ENCODE peak calls at places on chromosomes 4 and X, in five cellular contexts. B is GM19239; L is PC-3; I is stimulated activated CD8-positive, alpha-beta memory T cell treated with anti-CD3 and anti-CD28 coated beads, Interleukin-15, amount 100 ng/mL, for 1 hour; E is AG04450. V is an unnamed sample.

GRCh38 chr4:53905935-53906377 is 158.4 kb downstream of the CHIC2 start:
- DNase-seq in I (no peak), L (peak), E (no peak), B (no peak), V (peak)

GRCh38 chr4:110778526-110778925 is 155.6 kb upstream of the PITX2 start:
- DNase-seq in L (no peak), I (no peak), E (no peak), B (no peak), V (no peak)

GRCh38 chr4:144709159-144709558 is 63.2 kb downstream of the HHIP start:
- DNase-seq in B (no peak), I (no peak), E (peak), L (peak), V (no peak)

GRCh38 chrX:24178441-24178840 is 28.9 kb downstream of the ZFX start:
- DNase-seq in I (no peak), B (no peak), E (no peak), L (no peak), V (no peak)

GRCh38 chr4:66252291-66252690 is 582.0 kb upstream of the EPHA5 start:
- DNase-seq in E (no peak), B (no peak), L (peak), I (no peak), V (no peak)

GRCh38 chr4:53748328-53748772 is 157.1 kb upstream of the LNX1 start:
- DNase-seq in B (peak), L (no peak), E (no peak), I (no peak), V (no peak)

GRCh38 chr4:110869862-110870577 is 247.1 kb upstream of the PITX2 start:
- DNase-seq in I (no peak), B (peak), L (no peak), E (no peak), V (no peak)

GRCh38 chr4:23279377-23279988 is 586.7 kb downstream of the GBA3 start:
- DNase-seq in I (no peak), B (no peak), E (no peak), L (peak), V (no peak)

GRCh38 chr4:173626277-173626676 is 96.2 kb upstream of the HAND2 start:
- DNase-seq in E (no peak), I (no peak), L (no peak), B (no peak), V (no peak)

GRCh38 chr4:83782591-83782990 is 246.7 kb downstream of the GPAT3 start:
- DNase-seq in L (no peak), I (no peak), E (no peak), B (no peak), V (no peak)

GRCh38 chr4:104964387-104965175 is 182.1 kb upstream of the TET2 start:
- DNase-seq in E (no peak), L (no peak), B (no peak), I (no peak), V (no peak)

GRCh38 chr4:88138561-88138960 is 19.9 kb downstream of the ABCG2 start:
- DNase-seq in B (no peak), I (no peak), E (peak), L (peak), V (no peak)

GRCh38 chr4:13476152-13476551 is 8.0 kb downstream of the RAB28 start:
- DNase-seq in E (no peak), I (no peak), L (no peak), B (no peak), V (no peak)

GRCh38 chrX:46994096-46994495 is 81.9 kb downstream of the JADE3 start:
- DNase-seq in E (no peak), L (no peak), I (no peak), B (no peak), V (peak)

GRCh38 chr4:149911995-149912394 is 96.4 kb upstream of the IQCM start:
- DNase-seq in B (no peak), I (no peak), E (no peak), L (no peak), V (peak)

GRCh38 chrX:102808336-102808735 is 87.8 kb downstream of the GPRASP3 start:
- DNase-seq in E (no peak), I (no peak), L (peak), B (no peak), V (no peak)

GRCh38 chrX:48714573-48714972 is 18.0 kb downstream of the SUV39H1 start:
- DNase-seq in L (peak), B (no peak), I (no peak), E (no peak), V (no peak)

GRCh38 chr4:169795585-169795984 is 37.8 kb upstream of the HPF1 start:
- DNase-seq in I (no peak), B (no peak), L (peak), E (no peak), V (peak)

GRCh38 chr4:104728380-104729122 is 233.9 kb upstream of the CXXC4 start:
- DNase-seq in E (peak), L (peak), B (no peak), I (no peak), V (no peak)

GRCh38 chr4:113505057-113505456 is 256.5 kb downstream of the CAMK2D start:
- DNase-seq in B (no peak), L (no peak), E (no peak), I (no peak), V (no peak)

GRCh38 chrX:103716967-103717366 is 6.3 kb downstream of the TMEM31 start:
- DNase-seq in E (peak), I (no peak), B (no peak), L (peak), V (peak)

GRCh38 chr4:32775049-32775448 is 2054.9 kb downstream of the PCDH7 start:
- DNase-seq in B (no peak), L (peak), I (no peak), E (no peak), V (peak)

GRCh38 chr4:159077702-159078495 is 25.0 kb upstream of the RAPGEF2 start:
- DNase-seq in B (peak), E (no peak), L (peak), I (no peak), V (peak)

GRCh38 chr4:165464813-165465381 is 86.1 kb downstream of the CPE start:
- DNase-seq in L (peak), E (peak), I (no peak), B (peak), V (peak)

GRCh38 chr4:38149472-38149871 is 189.3 kb downstream of the PTTG2 start:
- DNase-seq in L (no peak), I (no peak), E (no peak), B (no peak), V (peak)

GRCh38 chr4:157372154-157372553 is 151.6 kb downstream of the GRIA2 start:
- DNase-seq in I (no peak), B (no peak), E (no peak), L (no peak), V (no peak)

GRCh38 chr4:109588176-109588575 is 28.1 kb downstream of the MCUB start:
- DNase-seq in L (no peak), B (peak), I (no peak), E (no peak), V (no peak)

GRCh38 chr4:101367201-101367600 is 19.9 kb upstream of the PPP3CA start:
- DNase-seq in I (no peak), B (no peak), E (peak), L (peak), V (no peak)

GRCh38 chr4:151540728-151541437 is 131.9 kb downstream of the FHIP1A start:
- DNase-seq in B (no peak), I (no peak), L (peak), E (peak), V (peak)

GRCh38 chr4:139454111-139454600 is at the start of gene RAB33B:
- DNase-seq in L (no peak), I (no peak), B (no peak), E (peak), V (no peak)

GRCh38 chrX:54920610-54921426 is at the start of gene TRO:
- DNase-seq in I (no peak), B (no peak), E (no peak), L (no peak), V (peak)

GRCh38 chr4:76488905-76489798 is 54.1 kb downstream of the SHROOM3 start:
- DNase-seq in I (no peak), B (no peak), E (no peak), L (no peak), V (peak)

GRCh38 chr4:155546451-155546850 is 120.2 kb upstream of the GUCY1A1 start:
- DNase-seq in B (no peak), L (no peak), E (no peak), I (no peak), V (no peak)

GRCh38 chr4:48939785-48940184 is 33.2 kb upstream of the OCIAD2 start:
- DNase-seq in L (peak), E (peak), I (no peak), B (no peak), V (no peak)

GRCh38 chrX:7318246-7318645 is 170.3 kb upstream of the PUDP start:
- DNase-seq in I (no peak), L (no peak), E (no peak), B (no peak), V (no peak)

GRCh38 chr4:22901631-22902030 is 208.9 kb downstream of the GBA3 start:
- DNase-seq in B (no peak), E (no peak), L (no peak), I (no peak), V (no peak)

GRCh38 chr4:112523764-112524505 is 8.0 kb upstream of the NEUROG2 start:
- DNase-seq in I (peak), L (peak), E (no peak), B (peak), V (peak)

V was measured in left kidney.